ENCODE peak calls at places on chromosomes 12 and 14, in six cellular contexts. H is heart left ventricle, P is ovary, N is A549, D is uterus, V is endothelial cell of umbilical vein. Q is an unnamed sample.

GRCh38 chr14:35747379-35747778 is 61.7 kb downstream of the RALGAPA1 start:
- DNase-seq in H (no peak), P (no peak), N (peak), D (no peak), V (no peak), Q (no peak)

GRCh38 chr12:92928431-92928961 is 599 bp downstream of the EEA1 start:
- DNase-seq in H (peak), P (peak), N (peak), D (peak), V (peak), Q (peak)

GRCh38 chr12:123896786-123897185 is 75.8 kb downstream of the CCDC92 start:
- DNase-seq in H (no peak), P (no peak), N (no peak), D (no peak), V (no peak), Q (no peak)

GRCh38 chr14:101579372-101580080 is 18.2 kb downstream of the DIO3 start:
- DNase-seq in H (no peak), P (no peak), N (no peak), D (no peak), V (no peak), Q (no peak)

GRCh38 chr12:52319097-52319496 is 2.1 kb downstream of the KRT83 start:
- DNase-seq in H (no peak), P (no peak), N (peak), D (no peak), V (no peak), Q (no peak)

GRCh38 chr12:70243510-70244331 is 488 bp downstream of the CNOT2 start:
- DNase-seq in H (peak), P (peak), N (peak), D (peak), V (peak), Q (peak)

GRCh38 chr14:106372870-106373657 is 846.7 kb downstream of the TMEM121 start:
- DNase-seq in H (peak), P (peak), N (peak), D (no peak), V (no peak), Q (peak)

GRCh38 chr12:19915392-19916192 is 452.7 kb upstream of the PDE3A start:
- DNase-seq in H (no peak), P (no peak), N (peak), D (no peak), V (peak), Q (no peak)

GRCh38 chr12:123937707-123938600 is 34.7 kb downstream of the CCDC92 start:
- DNase-seq in H (no peak), P (no peak), N (no peak), D (no peak), V (no peak), Q (no peak)

GRCh38 chr14:101246894-101247853 is 314.1 kb upstream of the DIO3 start:
- DNase-seq in H (peak), P (no peak), N (no peak), D (no peak), V (no peak), Q (no peak)

GRCh38 chr12:132219323-132219722 is 75.1 kb downstream of the NOC4L start:
- DNase-seq in H (no peak), P (no peak), N (no peak), D (no peak), V (no peak), Q (no peak)

GRCh38 chr14:101082036-101082435 is 178.5 kb upstream of the RTL1 start:
- DNase-seq in H (no peak), P (no peak), N (no peak), D (no peak), V (no peak), Q (no peak)

GRCh38 chr12:124592481-124593160 is 25.2 kb upstream of the NCOR2 start:
- DNase-seq in H (no peak), P (no peak), N (no peak), D (no peak), V (no peak), Q (no peak)

GRCh38 chr12:109058773-109059172 is 6.4 kb downstream of the USP30 start:
- DNase-seq in H (no peak), P (no peak), N (no peak), D (no peak), V (no peak), Q (no peak)

DNA sequence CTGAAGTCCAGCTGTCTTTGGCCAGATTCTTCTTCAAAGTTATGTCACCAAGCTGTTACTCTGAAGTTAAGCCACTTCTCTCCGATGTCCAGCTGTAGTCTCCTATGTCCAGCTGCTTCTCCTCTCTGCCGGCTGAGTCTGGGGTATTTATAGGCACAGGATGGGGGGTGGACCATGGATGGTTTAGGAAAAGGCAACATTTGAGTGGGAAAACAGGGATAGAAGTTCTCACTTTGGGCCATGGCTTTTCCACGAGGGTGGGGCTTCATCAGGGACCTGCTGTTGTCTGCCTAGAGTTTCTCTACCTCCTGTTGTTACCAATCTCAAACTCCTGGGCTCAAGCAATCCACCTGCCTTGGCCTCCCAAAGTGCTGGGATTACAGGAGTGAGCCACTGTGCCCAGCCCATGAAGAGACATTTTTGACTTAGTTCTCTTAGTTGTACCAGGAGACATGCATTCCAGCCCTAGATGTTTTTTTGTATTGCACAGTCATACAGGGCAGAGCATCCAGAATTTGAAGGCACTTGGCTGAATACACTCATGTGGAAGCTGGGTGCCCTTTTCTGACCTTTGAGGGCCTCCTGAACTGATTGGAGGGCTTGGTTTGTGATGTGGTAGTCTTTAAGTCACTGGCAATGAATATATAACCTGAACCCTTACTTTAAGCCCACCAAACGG is 79.8 kb upstream of the HECTD1 start:
- DNase-seq in H (no peak), P (no peak), N (no peak), D (no peak), V (no peak), Q (no peak)
- TF ChIP-seq POLR2A in H (no peak), P (no peak), N (no peak), D (no peak), V (no peak), Q (no peak)

DNA sequence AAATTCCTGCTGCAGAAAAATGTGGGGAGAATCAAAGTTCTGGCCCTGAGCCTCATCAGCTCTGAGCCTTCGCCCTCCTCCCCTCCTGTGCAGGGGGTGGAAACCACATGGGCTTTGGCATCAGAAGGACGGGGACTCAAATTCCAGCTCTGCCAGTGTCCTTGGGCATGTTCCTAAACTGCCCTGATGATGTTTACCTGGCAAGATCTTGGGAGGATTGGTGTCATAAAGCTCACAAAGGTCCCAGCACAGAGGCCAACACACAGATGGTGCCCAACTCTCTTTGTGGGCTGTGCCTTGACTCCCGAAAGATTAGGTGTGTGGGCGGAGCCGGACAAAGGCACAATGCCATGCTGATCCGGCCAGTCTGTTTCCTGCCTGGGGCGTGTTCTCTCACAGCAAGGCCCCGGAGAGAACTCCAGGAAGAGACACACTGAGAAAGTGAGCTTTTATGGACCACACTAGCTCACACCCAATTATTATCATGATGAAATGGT is 20.5 kb upstream of the CLMN start:
- DNase-seq in H (no peak), P (no peak), N (peak), D (no peak), V (no peak), Q (no peak)
- TF ChIP-seq POLR2A in H (no peak), P (no peak), N (no peak), D (no peak), V (no peak), Q (no peak)

GRCh38 chr12:59381106-59381505 is 214.7 kb upstream of the SLC16A7 start:
- DNase-seq in H (no peak), P (no peak), N (no peak), D (no peak), V (no peak), Q (no peak)
- TF ChIP-seq POLR2A in H (no peak), P (no peak), N (no peak), D (no peak), V (no peak), Q (no peak)

DNA sequence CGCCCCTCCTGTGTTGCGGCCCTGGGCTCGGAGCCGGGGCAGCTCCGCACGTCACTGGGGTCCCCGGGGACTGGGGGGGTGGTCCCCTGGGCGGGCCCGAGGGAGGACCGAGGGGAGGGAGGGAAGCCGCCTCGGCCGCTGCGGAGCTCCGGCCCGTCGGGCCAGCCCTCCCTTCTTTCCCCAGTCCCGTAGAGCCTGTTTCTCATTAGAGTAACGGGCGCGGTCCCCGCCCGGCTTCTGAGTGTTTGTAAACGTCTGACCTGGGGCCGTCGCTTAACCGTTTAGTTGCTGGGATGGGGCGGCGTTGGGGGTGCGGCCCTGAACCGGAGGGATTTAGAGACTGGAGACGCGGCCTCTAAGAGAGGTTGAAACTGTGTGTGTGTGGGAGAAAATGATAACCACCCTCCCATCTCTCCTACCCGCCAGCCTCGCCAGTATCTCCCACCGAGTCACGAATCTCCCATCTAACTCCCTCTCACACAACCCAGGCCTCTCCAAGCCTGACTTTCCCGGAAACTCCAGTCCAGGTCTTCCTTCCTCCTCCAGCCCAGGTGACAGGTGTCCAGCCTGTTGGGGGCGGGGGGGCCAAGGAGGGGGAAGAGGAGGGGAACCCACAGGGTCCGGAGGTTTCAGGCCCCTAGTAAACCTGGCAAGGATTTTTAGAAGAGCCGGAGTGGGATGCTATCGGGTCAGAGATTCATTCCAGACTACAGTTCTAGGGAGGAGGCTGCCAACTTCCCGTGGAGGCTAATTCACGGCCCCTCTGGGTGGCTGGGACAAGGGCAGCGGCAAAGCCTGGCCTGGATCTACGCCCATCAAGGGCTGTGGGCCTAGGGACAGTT is 1.1 kb upstream of the NFATC4 start:
- DNase-seq in H (peak), P (peak), N (peak), D (peak), V (peak), Q (peak)
- TF ChIP-seq POLR2A in H (peak), P (peak), N (no peak), D (peak), V (peak), Q (peak)

DNA sequence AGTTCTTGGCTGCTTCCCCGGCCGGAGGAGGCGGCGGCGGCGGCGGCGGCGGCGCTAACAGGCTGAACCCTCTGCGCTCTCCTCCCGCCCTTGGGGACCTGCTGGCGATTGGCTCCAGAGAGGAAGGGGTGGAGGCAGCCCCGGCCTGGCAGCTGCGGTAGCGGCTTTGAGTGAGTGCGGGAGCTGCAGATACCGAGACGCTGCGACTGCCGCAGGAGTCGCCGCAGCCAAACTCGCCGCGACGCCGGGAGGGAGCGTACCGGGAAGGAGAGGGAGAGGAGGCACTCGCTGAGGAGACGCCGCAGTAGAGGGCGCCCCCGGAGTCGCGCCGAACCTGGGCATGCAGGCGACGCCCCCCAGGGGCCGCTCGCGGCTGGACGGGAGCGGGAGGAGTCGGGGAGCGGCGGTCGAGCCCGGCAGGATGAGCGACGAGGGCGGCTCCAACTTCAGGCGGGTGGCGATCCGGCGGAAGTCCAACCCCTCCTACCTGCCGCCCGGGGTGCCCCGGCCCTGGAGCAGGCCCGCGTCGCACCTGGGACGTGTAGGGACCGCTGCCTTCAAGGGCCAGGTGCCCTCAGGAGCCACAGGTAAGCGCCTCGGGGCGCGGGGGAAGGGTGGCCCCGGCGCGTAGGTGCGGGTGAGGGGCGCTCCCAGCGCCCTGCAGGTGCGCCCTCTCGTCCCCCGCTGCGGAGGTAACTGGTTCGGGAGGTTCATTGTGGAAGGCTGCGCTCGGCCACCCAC is at the start of gene FGD4:
- DNase-seq in H (peak), P (peak), N (peak), D (peak), V (peak), Q (peak)
- TF ChIP-seq POLR2A in H (peak), P (peak), N (peak), D (peak), V (peak), Q (peak)

GRCh38 chr14:103521438-103521961 is 1.1 kb downstream of the CKB start:
- DNase-seq in H (peak), P (no peak), N (no peak), D (no peak), V (no peak), Q (no peak)

GRCh38 chr14:103523583-103523969 is 946 bp upstream of the CKB start:
- DNase-seq in H (no peak), P (no peak), N (no peak), D (no peak), V (no peak), Q (no peak)

GRCh38 chr14:103522028-103522581 is 525 bp downstream of the CKB start:
- DNase-seq in H (no peak), P (peak), N (no peak), D (peak), V (no peak), Q (no peak)

GRCh38 chr14:103524002-103524785 is 1.6 kb upstream of the CKB start:
- DNase-seq in H (no peak), P (no peak), N (no peak), D (no peak), V (no peak), Q (no peak)

DNA sequence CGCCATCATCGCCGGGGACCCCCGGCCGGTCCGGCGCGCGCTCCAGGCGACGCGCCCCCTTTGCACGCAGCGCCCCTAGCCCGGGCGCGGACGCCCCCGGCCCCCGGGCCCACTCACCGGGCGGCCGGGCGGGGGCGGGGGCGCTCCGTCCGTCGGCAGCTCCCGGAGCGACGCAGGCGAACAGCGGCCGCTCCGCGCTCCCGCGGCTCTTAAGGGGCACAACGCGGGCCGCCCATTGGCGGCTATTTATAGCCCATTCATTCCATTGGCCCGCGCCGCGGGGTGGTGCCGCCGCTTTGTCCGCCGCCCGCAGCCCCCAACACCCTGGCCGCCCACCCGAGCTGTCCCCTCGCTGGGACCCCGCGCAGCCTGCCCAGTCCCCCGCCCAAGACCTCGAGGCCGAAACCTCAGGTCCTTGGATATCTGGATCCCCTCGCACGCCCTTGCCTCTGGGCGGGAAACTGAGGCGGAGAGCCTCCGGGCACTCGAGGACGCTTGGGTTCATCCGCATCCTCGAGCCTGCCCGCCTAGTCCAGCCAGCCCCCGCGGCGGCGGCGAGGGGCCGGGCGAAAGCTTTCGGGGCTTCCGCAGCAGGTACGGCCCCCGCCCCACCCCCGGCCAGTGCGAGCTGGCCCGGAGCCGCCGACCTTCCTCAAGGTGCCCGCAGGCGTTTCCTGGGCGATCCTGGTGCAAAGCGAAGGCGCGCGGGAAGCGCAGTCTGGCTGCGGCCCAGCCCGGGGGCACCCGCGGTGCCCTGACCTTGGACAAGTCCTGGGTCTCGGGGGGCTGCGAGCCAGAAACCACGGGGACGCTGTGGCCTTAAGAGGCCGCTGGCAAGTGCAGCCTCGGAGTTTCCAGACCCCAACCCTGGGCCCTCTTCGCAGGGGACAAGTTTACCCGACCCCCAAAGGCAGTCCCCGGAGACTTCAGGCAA is at the start of gene CKB:
- DNase-seq in H (peak), P (peak), N (peak), D (peak), V (no peak), Q (no peak)
- TF ChIP-seq POLR2A in H (peak), P (peak), N (peak), D (peak), V (no peak), Q (peak)

Q was measured in tibial nerve.